ENCODE peak calls at places on chromosome 13, in five cellular contexts. R is SK-N-SH, N is cardiac muscle cell, O is tibial artery, V is mammary epithelial cell. J is an unnamed sample. For H3K4me1, the result is how much of the 10 kb centered on the place peaks cover.

GRCh38 chr13:59398127-59398526 is 765.6 kb downstream of the DIAPH3 start:
- DNase-seq in R (peak), O (no peak), V (no peak), N (peak), J (no peak)

GRCh38 chr13:49112782-49113525 is 107.2 kb upstream of the MLNR start:
- DNase-seq in V (no peak), O (no peak), N (peak), R (no peak), J (no peak)

GRCh38 chr13:29933401-29933800 is 83.0 kb upstream of the UBL3 start:
- DNase-seq in R (no peak), N (no peak), V (no peak), O (no peak), J (no peak)

GRCh38 chr13:64273780-64274179 is 2858.1 kb upstream of the PCDH20 start:
- DNase-seq in N (no peak), V (no peak), R (no peak), O (no peak), J (no peak)

GRCh38 chr13:94090773-94091172 is 388.7 kb downstream of the DCT start:
- DNase-seq in O (no peak), R (no peak), V (no peak), N (peak), J (no peak)

GRCh38 chr13:60759499-60759898 is 362.5 kb downstream of the TDRD3 start:
- DNase-seq in R (peak), N (peak), O (no peak), V (no peak), J (no peak)

GRCh38 chr13:22039961-22040360 is 369.1 kb downstream of the FGF9 start:
- DNase-seq in O (no peak), V (no peak), R (no peak), N (no peak), J (no peak)

GRCh38 chr13:106299616-106300015 is 235.8 kb downstream of the EFNB2 start:
- DNase-seq in O (no peak), V (no peak), R (no peak), N (no peak), J (no peak)

GRCh38 chr13:76885203-76886004 is 801 bp downstream of the KCTD12 start:
- DNase-seq in N (peak), O (peak), R (peak), V (peak), J (peak)

GRCh38 chr13:23687614-23688013 is 117.4 kb downstream of the TNFRSF19 start:
- DNase-seq in O (no peak), R (no peak), N (no peak), V (no peak), J (no peak)

GRCh38 chr13:98942997-98943396 is 34.9 kb downstream of the DOCK9 start:
- DNase-seq in N (no peak), V (no peak), R (no peak), O (no peak), J (no peak)

GRCh38 chr13:97878421-97879375 is 74.8 kb upstream of the IPO5 start:
- DNase-seq in N (no peak), O (no peak), V (no peak), R (no peak), J (no peak)

GRCh38 chr13:89822467-89822866 is 1525.0 kb upstream of the MIR17HG start:
- DNase-seq in O (no peak), N (no peak), V (no peak), R (no peak), J (no peak)

GRCh38 chr13:41833201-41833600 is 127.7 kb downstream of the VWA8 start:
- DNase-seq in R (no peak), O (no peak), V (peak), N (no peak), J (no peak)

GRCh38 chr13:31814523-31814922 is 75.2 kb downstream of the RXFP2 start:
- DNase-seq in R (no peak), O (no peak), N (no peak), V (no peak), J (no peak)

GRCh38 chr13:92461831-92462230 is 764.8 kb upstream of the GPC6 start:
- DNase-seq in V (no peak), R (no peak), N (no peak), O (no peak), J (no peak)

GRCh38 chr13:51916962-51917361 is 55.2 kb downstream of the CCDC70 start:
- DNase-seq in R (no peak), V (no peak), O (no peak), N (no peak), J (no peak)

GRCh38 chr13:75440100-75440499 is 41.9 kb downstream of the TBC1D4 start:
- DNase-seq in O (no peak), R (no peak), N (no peak), V (no peak), J (no peak)

GRCh38 chr13:107441279-107441678 is 774.1 kb downstream of the LIG4 start:
- DNase-seq in N (peak), O (no peak), R (no peak), V (no peak), J (no peak)

GRCh38 chr13:99104396-99104795 is 96.3 kb upstream of the UBAC2 start:
- DNase-seq in N (no peak), R (no peak), O (no peak), V (no peak), J (no peak)

GRCh38 chr13:74062933-74063332 is 71.3 kb downstream of the KLF12 start:
- DNase-seq in O (peak), V (no peak), R (no peak), N (peak), J (no peak)

GRCh38 chr13:109400192-109400591 is 386.2 kb downstream of the IRS2 start:
- DNase-seq in R (no peak), N (peak), O (peak), V (no peak), J (no peak)

GRCh38 chr13:46992383-46992952 is 95.6 kb upstream of the HTR2A start:
- DNase-seq in R (no peak), N (peak), V (peak), O (no peak), J (no peak)

GRCh38 chr13:78787189-78787588 is 128.2 kb upstream of the OBI1 start:
- DNase-seq in V (no peak), R (no peak), O (no peak), N (peak), J (no peak)

GRCh38 chr13:41917641-41918040 is 43.3 kb downstream of the VWA8 start:
- DNase-seq in N (peak), V (peak), O (no peak), R (no peak), J (no peak)

GRCh38 chr13:44899967-44900366 is 89.3 kb downstream of the NUFIP1 start:
- DNase-seq in V (no peak), N (peak), O (no peak), R (peak), J (no peak)

GRCh38 chr13:109326601-109327000 is 459.8 kb downstream of the IRS2 start:
- DNase-seq in N (no peak), O (no peak), R (no peak), V (no peak), J (no peak)

GRCh38 chr13:53405616-53406015 is 377.0 kb downstream of the OLFM4 start:
- DNase-seq in O (no peak), N (no peak), V (no peak), R (peak), J (peak)

GRCh38 chr13:109243311-109243951 is 543.0 kb downstream of the IRS2 start:
- DNase-seq in R (no peak), O (no peak), N (peak), V (peak), J (peak)

DNA sequence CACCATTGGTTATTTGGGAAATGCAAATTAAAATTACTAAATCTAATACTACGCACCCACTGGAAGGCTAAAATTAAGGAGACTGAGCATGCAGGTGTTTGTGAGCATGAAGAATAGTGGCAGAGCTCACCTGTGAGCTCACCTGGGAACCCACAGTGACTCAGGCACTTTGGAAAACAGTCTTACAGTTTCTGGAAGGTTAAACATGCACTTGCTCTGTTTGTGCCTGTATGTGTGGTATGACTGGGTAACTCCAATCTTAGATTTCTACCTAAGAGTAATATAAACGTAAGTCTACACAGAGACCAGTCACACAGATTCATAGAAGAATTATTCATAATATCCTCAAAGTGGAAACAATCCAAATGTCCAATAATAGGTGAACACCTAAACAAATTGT is 318.8 kb downstream of the ATP8A2 start:
- DNase-seq in N (no peak), O (no peak), R (no peak), V (peak), J (no peak)
- H3K4me1 ChIP-seq in N (under half), O (under half), R (under half), V (under half), J (under half)

GRCh38 chr13:113110048-113110851 is 4.7 kb downstream of the F7 start:
- DNase-seq in O (no peak), R (peak), V (no peak), N (peak), J (no peak)

GRCh38 chr13:113109151-113110047 is 3.8 kb downstream of the F7 start:
- DNase-seq in N (no peak), V (no peak), O (no peak), R (no peak), J (no peak)

GRCh38 chr13:113112893-113113845 is 7.6 kb downstream of the F7 start:
- DNase-seq in O (peak), N (no peak), V (no peak), R (no peak), J (no peak)

GRCh38 chr13:113113846-113114271 is 8.3 kb downstream of the F7 start:
- DNase-seq in O (peak), R (no peak), N (no peak), V (no peak), J (no peak)

GRCh38 chr13:113110852-113111315 is 5.3 kb downstream of the F7 start:
- DNase-seq in N (no peak), R (peak), V (no peak), O (no peak), J (no peak)
- H3K4me3 ChIP-seq in N (no peak), R (peak), V (no peak), O (peak), J (peak)

DNA sequence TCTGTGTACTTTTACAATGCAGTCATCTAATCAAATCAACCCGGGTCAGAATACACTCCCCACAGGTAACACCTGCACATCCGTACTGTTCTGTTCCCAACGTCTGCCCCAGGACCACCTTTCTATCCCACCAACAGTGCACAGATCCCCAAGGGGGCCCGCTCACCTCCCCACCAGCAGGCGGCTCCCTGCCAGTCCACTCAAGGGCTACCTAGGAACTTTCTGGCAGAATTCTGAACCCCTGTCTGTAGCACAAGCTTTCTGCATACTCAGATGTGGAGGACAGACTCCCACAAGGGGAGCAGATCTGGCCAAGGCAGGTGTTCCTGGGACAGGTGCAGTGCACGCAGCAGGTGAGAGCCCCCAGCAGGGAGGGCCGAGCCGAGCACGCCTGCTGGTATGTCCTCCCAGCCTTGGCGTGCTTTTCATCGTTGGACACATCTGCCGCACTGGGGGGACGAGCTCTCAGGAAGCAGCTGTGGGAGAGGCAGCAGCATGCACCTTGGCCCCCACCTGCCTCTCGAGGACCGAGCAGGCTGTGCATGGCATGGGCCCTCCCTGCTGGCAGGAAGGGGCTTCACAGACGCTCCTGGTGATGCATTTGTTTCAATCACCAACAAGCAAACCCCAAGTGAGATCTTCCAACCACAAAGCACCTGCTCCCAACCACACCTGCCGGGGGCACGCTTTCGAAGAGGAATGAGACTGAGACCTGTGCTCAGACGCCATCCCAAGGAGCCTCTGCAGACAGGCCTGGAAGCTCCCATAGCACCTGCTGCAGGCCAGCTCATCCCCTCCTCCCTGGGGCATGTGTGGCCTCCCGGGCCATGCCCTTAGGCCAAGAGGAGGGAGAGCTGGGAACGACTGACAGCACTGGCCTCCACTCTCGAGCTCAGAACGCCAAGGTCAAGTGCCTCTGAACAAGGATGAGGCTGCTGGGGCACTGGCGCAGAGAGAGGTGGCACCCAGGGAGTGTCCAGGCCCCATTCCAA is 35.9 kb downstream of the RAB20 start:
- DNase-seq in R (no peak), V (no peak), O (no peak), N (no peak), J (no peak)
- H3K4me1 ChIP-seq in R (under half), V (under half), O (half or more), N (under half), J (under half)

DNA sequence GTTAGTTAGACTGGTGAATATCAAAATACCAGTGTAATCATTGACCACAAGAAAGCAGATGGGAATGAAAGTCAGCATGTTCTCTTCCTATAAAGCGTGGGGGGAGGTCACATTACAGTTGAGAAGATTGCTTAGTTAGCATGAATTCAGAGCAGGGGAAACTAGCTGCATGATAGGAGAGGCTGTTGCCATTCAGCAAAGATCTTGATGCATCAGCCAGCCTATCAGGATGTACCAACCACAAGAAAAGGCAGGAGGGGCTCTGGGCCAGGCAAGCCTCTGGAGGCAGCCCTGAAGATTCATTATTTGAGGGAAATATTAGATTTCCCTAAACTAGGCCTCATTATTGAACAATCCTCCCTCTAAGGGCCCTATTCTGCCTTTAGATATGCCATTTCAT is 5.0 kb upstream of the MTMR6 start:
- DNase-seq in N (peak), O (no peak), V (peak), R (peak), J (no peak)
- H3K4me3 ChIP-seq in N (no peak), O (no peak), V (no peak), R (no peak), J (no peak)

GRCh38 chr13:67623630-67624029 is 393.5 kb upstream of the PCDH9 start:
- DNase-seq in V (no peak), R (no peak), N (no peak), O (no peak), J (no peak)

GRCh38 chr13:67619346-67619745 is 389.2 kb upstream of the PCDH9 start:
- DNase-seq in V (no peak), O (no peak), N (no peak), R (no peak), J (no peak)

GRCh38 chr13:67619987-67620386 is 389.9 kb upstream of the PCDH9 start:
- DNase-seq in V (no peak), N (no peak), R (no peak), O (no peak), J (peak)

GRCh38 chr13:67620665-67621064 is 390.5 kb upstream of the PCDH9 start:
- DNase-seq in O (no peak), R (no peak), N (no peak), V (no peak), J (no peak)
- H3K4me1 ChIP-seq in O (under half), R (under half), N (under half), V (under half), J (under half)

DNA sequence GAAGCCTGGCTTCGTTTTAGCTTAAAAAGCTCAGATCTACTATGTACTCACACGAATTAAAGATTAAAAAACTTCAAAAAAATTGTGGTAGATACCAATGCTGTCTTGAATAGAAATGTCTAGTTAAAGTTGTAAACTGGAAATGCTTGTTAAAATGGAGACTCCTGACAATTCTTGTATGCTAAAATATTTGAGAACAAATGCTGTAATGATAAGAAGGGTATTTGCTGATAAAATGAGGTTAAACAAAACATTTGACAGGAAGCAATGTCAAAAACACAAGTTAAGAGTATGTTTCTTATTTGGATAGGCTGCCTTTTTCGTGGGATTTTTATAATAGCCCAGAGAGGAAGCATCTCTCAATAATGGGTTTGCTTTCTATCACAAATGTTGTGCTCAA is 48.0 kb upstream of the POSTN start:
- DNase-seq in R (no peak), O (no peak), N (peak), V (no peak), J (no peak)
- H3K4me3 ChIP-seq in R (no peak), O (no peak), N (no peak), V (no peak), J (no peak)

J was measured in hepatocyte.